ENCODE peak calls at places on chromosomes 16 and 17, in four cellular contexts. S is stimulated activated CD8-positive, alpha-beta memory T cell treated with anti-CD3 and anti-CD28 coated beads, Interleukin-4, amount 100 ng/mL, for 48 hours; N is CD4-positive, alpha-beta T cell; B is amygdala. V is an unnamed sample.

GRCh38 chr17:41801374-41802062 is 10.2 kb downstream of the P3H4 start:
- DNase-seq in S (peak), N (peak), B (peak), V (peak)

GRCh38 chr17:60315650-60316049 is 76.3 kb downstream of the USP32 start:
- DNase-seq in S (no peak), N (no peak), B (no peak), V (peak)

GRCh38 chr17:27319536-27320221 is 25.8 kb downstream of the WSB1 start:
- DNase-seq in S (no peak), N (no peak), B (peak), V (no peak)

GRCh38 chr17:41519501-41520224 is 973 bp upstream of the KRT15 start:
- DNase-seq in S (no peak), N (no peak), B (no peak), V (no peak)

GRCh38 chr17:80899402-80900268 is 92.0 kb upstream of the CHMP6 start:
- DNase-seq in S (peak), N (peak), B (no peak), V (peak)

GRCh38 chr16:67397451-67397801 is 4.1 kb upstream of the TPPP3 start:
- DNase-seq in S (no peak), N (no peak), B (no peak), V (no peak)

GRCh38 chr17:82743344-82744219 is 8.2 kb downstream of the FN3K start:
- DNase-seq in S (no peak), N (no peak), B (no peak), V (no peak)

GRCh38 chr16:20363191-20363590 is 10.7 kb upstream of the UMOD start:
- DNase-seq in S (no peak), N (no peak), B (no peak), V (no peak)

GRCh38 chr17:68437979-68438877 is 19.1 kb downstream of the WIPI1 start:
- DNase-seq in S (peak), N (peak), B (no peak), V (no peak)

GRCh38 chr16:52597772-52598483 is 51.0 kb upstream of the TOX3 start:
- DNase-seq in S (no peak), N (no peak), B (no peak), V (no peak)

GRCh38 chr17:37791434-37791833 is 46.6 kb upstream of the HNF1B start:
- DNase-seq in S (peak), N (no peak), B (no peak), V (peak)

GRCh38 chr16:87603684-87604571 is 1.6 kb downstream of the JPH3 start:
- DNase-seq in S (no peak), N (no peak), B (no peak), V (no peak)

GRCh38 chr16:77157346-77157745 is 33.6 kb upstream of the MON1B start:
- DNase-seq in S (no peak), N (no peak), B (no peak), V (no peak)

GRCh38 chr16:57209780-57210179 is 23.7 kb downstream of the RSPRY1 start:
- DNase-seq in S (no peak), N (no peak), B (no peak), V (no peak)

V was measured in T-helper 1 cell.